ENCODE peak calls at places on chromosomes 5 and 9, in five cellular contexts. L is fibroblast of lung; N is colonic mucosa; X is CD4-positive, CD25-positive, alpha-beta regulatory T cell; U is kidney. R is an unnamed sample.
A peak's percentile ranks its signal among the peaks of the same experiment; 100 is the strongest.

GRCh38 chr9:32502459-32502858 is 23.5 kb downstream of the RIGI start:
- DNase-seq in X (no peak), L (peak; percentile 51), N (no peak), U (no peak), R (no peak)

GRCh38 chr5:80569086-80569960 is 757 bp downstream of the ANKRD34B start:
- DNase-seq in L (no peak), N (no peak), X (no peak), U (peak; percentile 73), R (no peak)

GRCh38 chr5:171830686-171831085 is 45.1 kb downstream of the SMIM23 start:
- DNase-seq in U (no peak), X (no peak), L (no peak), N (no peak), R (no peak)

GRCh38 chr9:5442400-5443011 is 4.8 kb upstream of the PLGRKT start:
- DNase-seq in L (peak; percentile 70), N (peak; percentile 43), U (no peak), X (no peak), R (peak; percentile 57)

GRCh38 chr5:58965677-58966414 is 383.0 kb downstream of the RAB3C start:
- DNase-seq in N (no peak), X (no peak), L (no peak), U (no peak), R (no peak)

GRCh38 chr5:89729623-89730390 is 679.7 kb downstream of the CETN3 start:
- DNase-seq in U (no peak), L (no peak), N (no peak), X (no peak), R (no peak)

GRCh38 chr5:120207139-120207538 is 257.0 kb upstream of the PRR16 start:
- DNase-seq in X (no peak), U (no peak), L (peak; percentile 57), N (no peak), R (no peak)

GRCh38 chr5:137632716-137633115 is 103.2 kb downstream of the KLHL3 start:
- DNase-seq in U (no peak), X (no peak), N (no peak), L (peak; percentile 25), R (no peak)

GRCh38 chr5:83827111-83827541 is 106.5 kb upstream of the HAPLN1 start:
- DNase-seq in N (no peak), L (peak; percentile 88), U (no peak), X (no peak), R (no peak)

GRCh38 chr9:133769511-133770075 is 31.4 kb upstream of the SARDH start:
- DNase-seq in N (peak; percentile 13), L (no peak), X (no peak), U (peak; percentile 59), R (no peak)

GRCh38 chr9:123399803-123400378 is 43.9 kb downstream of the CRB2 start:
- DNase-seq in N (peak; percentile 38), U (no peak), L (no peak), X (no peak), R (no peak)

GRCh38 chr5:122896598-122897282 is 51.3 kb downstream of the SNX24 start:
- DNase-seq in X (no peak), U (no peak), L (peak; percentile 87), N (no peak), R (no peak)

GRCh38 chr9:6873862-6874261 is 116.1 kb downstream of the KDM4C start:
- DNase-seq in L (peak; percentile 70), U (no peak), X (no peak), N (no peak), R (no peak)

GRCh38 chr5:36787365-36787764 is 89.2 kb upstream of the NIPBL start:
- DNase-seq in L (no peak), U (no peak), N (no peak), X (no peak), R (no peak)

GRCh38 chr9:99255651-99256050 is 33.6 kb downstream of the SEC61B start:
- DNase-seq in N (no peak), L (no peak), U (no peak), X (no peak), R (no peak)

GRCh38 chr5:90890183-90890582 is 331.6 kb downstream of the ADGRV1 start:
- DNase-seq in N (no peak), U (no peak), X (no peak), L (no peak), R (no peak)

GRCh38 chr5:65837139-65837538 is 89.2 kb upstream of the ERBIN start:
- DNase-seq in N (no peak), U (no peak), L (peak; percentile 83), X (no peak), R (no peak)

GRCh38 chr5:17896605-17897004 is 262.3 kb downstream of the TAF11L14 start:
- DNase-seq in U (no peak), X (no peak), L (peak; percentile 46), N (no peak), R (no peak)

GRCh38 chr5:308672-309271 is 12.7 kb upstream of the AHRR start:
- DNase-seq in L (peak; percentile 42), N (no peak), U (peak; percentile 78), X (no peak), R (no peak)

GRCh38 chr9:136683173-136683745 is 4.0 kb downstream of the AGPAT2 start:
- DNase-seq in N (no peak), L (no peak), X (no peak), U (no peak), R (no peak)
- H3K4me1 ChIP-seq in N (peaks cover 16% of the 10 kb centered on the region), L (peaks cover 6% of the 10 kb centered on the region), X (peaks cover 15% of the 10 kb centered on the region), U (peaks cover 30% of the 10 kb centered on the region), R (peaks cover 65% of the 10 kb centered on the region)

DNA sequence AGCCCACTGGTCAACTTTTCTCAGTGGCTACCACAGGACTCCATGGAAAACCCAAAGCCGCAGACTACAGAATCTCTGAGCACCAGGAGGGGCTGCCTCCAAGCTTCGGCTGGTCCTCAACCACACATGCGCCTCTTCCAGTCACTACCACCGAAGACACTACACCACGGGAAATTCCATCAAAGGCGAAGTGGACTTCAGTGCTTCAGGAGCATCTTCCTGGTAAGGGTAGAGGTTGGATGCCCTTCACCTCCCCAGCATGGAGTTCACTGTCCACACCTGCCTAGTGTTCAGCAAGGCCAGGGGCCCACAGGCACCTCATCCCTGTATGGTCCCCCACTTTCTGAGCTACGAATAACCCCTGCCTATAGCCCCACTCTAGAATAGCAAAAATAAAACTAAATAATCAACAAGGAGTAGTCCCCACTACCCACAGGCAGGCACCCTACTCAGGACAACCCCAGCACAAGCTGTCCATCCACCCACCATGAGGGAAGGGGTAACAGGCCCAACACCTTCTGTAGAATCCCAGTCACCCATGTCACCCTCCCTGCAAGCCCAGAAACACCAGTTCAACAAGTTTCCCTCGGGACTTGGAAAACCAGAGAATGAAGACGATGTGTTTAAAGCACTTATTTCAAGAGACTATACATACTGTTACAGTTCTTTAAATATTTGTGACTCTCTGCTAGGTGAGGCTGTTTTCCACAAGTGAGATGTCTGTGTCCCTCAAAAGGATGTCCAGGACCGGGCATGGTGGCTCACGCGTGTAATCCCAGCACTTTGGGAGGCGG is 2.6 kb downstream of the VDAC1 start:
- DNase-seq in L (no peak), U (no peak), N (no peak), X (no peak), R (no peak)
- H3K4me1 ChIP-seq in L (peaks cover 21% of the 10 kb centered on the region), U (peaks cover 41% of the 10 kb centered on the region), N (peaks cover 25% of the 10 kb centered on the region), X (peaks cover 31% of the 10 kb centered on the region), R (peaks cover 48% of the 10 kb centered on the region)

GRCh38 chr5:76526950-76527349 is 96.3 kb downstream of the F2RL2 start:
- DNase-seq in L (no peak), X (no peak), U (no peak), N (no peak), R (no peak)
- H3K4me1 ChIP-seq in L (no peaks in the 10 kb centered on the region), X (peaks cover 34% of the 10 kb centered on the region), U (peaks cover 3% of the 10 kb centered on the region), N (no peaks in the 10 kb centered on the region), R (peaks cover 31% of the 10 kb centered on the region)

GRCh38 chr9:127562841-127563523 is 49.1 kb upstream of the STXBP1 start:
- DNase-seq in X (no peak), U (no peak), N (no peak), L (peak; percentile 71), R (no peak)
- H3K4me1 ChIP-seq in X (peaks cover 31% of the 10 kb centered on the region), U (peaks cover 43% of the 10 kb centered on the region), N (peaks cover 35% of the 10 kb centered on the region), L (peaks cover 64% of the 10 kb centered on the region), R (peaks cover 91% of the 10 kb centered on the region)

GRCh38 chr9:96148634-96149138 is 153.3 kb downstream of the HSD17B3 start:
- DNase-seq in L (peak; percentile 36), U (no peak), X (no peak), N (no peak), R (no peak)
- H3K4me1 ChIP-seq in L (no peaks in the 10 kb centered on the region), U (no peaks in the 10 kb centered on the region), X (peaks cover 12% of the 10 kb centered on the region), N (no peaks in the 10 kb centered on the region), R (peaks cover 7% of the 10 kb centered on the region)